ENCODE peak calls at places on chromosomes 1 and 21, in seven cellular contexts. I is psoas muscle; D is effector memory CD4-positive, alpha-beta T cell; S is left lung; V is CD8-positive, alpha-beta T cell; X is neuronal stem cell; O is mammary epithelial cell. Y is an unnamed sample. For H3K36me3 and H3K9me3, the result is how much of the 10 kb centered on the place peaks cover.

GRCh38 chr1:156430305-156430704 is 61.3 kb downstream of the RHBG start:
- DNase-seq in D (no peak), X (no peak), V (no peak), I (no peak), S (no peak), O (no peak), Y (no peak)

GRCh38 chr1:84550826-84551225 is 23.4 kb downstream of the CTBS start:
- DNase-seq in D (no peak), V (no peak), I (no peak), O (no peak), X (no peak), S (no peak), Y (no peak)

GRCh38 chr1:34918609-34919561 is 10.6 kb downstream of the DLGAP3 start:
- DNase-seq in S (no peak), X (no peak), D (no peak), I (peak), V (no peak), O (no peak), Y (no peak)

GRCh38 chr1:242523968-242524570 is 428 bp downstream of the PLD5 start:
- DNase-seq in S (peak), V (no peak), I (no peak), D (no peak), O (peak), X (peak), Y (peak)

GRCh38 chr21:43361127-43361492 is 65.8 kb downstream of the SIK1 start:
- DNase-seq in V (no peak), O (peak), X (no peak), D (no peak), I (peak), S (no peak), Y (peak)

GRCh38 chr1:226893936-226894335 is 23.5 kb downstream of the PSEN2 start:
- DNase-seq in S (no peak), I (no peak), O (no peak), V (no peak), D (no peak), X (no peak), Y (no peak)

GRCh38 chr1:214028999-214029406 is 41.2 kb downstream of the PROX1 start:
- DNase-seq in V (no peak), X (no peak), I (no peak), O (no peak), D (no peak), S (no peak), Y (no peak)

GRCh38 chr1:63645301-63645700 is 52.1 kb downstream of the PGM1 start:
- DNase-seq in I (no peak), O (no peak), X (no peak), V (no peak), S (no peak), D (no peak), Y (no peak)

GRCh38 chr1:8815582-8816285 is 1.7 kb downstream of the RERE start:
- DNase-seq in S (no peak), X (peak), V (no peak), I (no peak), D (no peak), O (peak), Y (no peak)

GRCh38 chr1:44672254-44672955 is 1.9 kb downstream of the TMEM53 start:
- DNase-seq in D (no peak), V (no peak), X (no peak), S (peak), I (no peak), O (peak), Y (peak)

GRCh38 chr1:42735477-42736105 is 4.4 kb downstream of the CLDN19 start:
- DNase-seq in V (no peak), I (no peak), X (no peak), D (no peak), O (peak), S (no peak), Y (no peak)

GRCh38 chr21:41196990-41197389 is 29.0 kb downstream of the BACE2 start:
- DNase-seq in S (no peak), I (no peak), X (no peak), V (no peak), O (peak), D (no peak), Y (no peak)

GRCh38 chr1:99594205-99594604 is 51.7 kb upstream of the PALMD start:
- DNase-seq in X (no peak), V (no peak), S (no peak), O (no peak), D (no peak), I (no peak), Y (no peak)
- H3K27ac ChIP-seq in X (no peak), V (no peak), S (no peak), O (no peak), D (no peak), I (no peak), Y (no peak)

GRCh38 chr1:201142854-201143725 is 11.2 kb downstream of the TMEM9 start:
- DNase-seq in O (no peak), D (no peak), X (no peak), S (no peak), V (no peak), I (no peak), Y (no peak)

GRCh38 chr1:201140941-201141260 is 13.4 kb downstream of the TMEM9 start:
- DNase-seq in X (no peak), I (no peak), V (no peak), O (no peak), S (no peak), D (no peak), Y (no peak)

GRCh38 chr1:201141418-201141817 is 12.9 kb downstream of the TMEM9 start:
- DNase-seq in S (no peak), I (no peak), X (no peak), D (no peak), O (no peak), V (no peak), Y (no peak)

GRCh38 chr1:201143726-201144635 is 10.3 kb downstream of the TMEM9 start:
- DNase-seq in D (no peak), X (no peak), V (no peak), I (no peak), O (no peak), S (no peak), Y (no peak)

GRCh38 chr1:201142011-201142853 is 12.0 kb downstream of the TMEM9 start:
- DNase-seq in O (no peak), V (no peak), D (no peak), S (no peak), I (peak), X (no peak), Y (peak)
- H3K36me3 ChIP-seq in O (under half), V (under half), D (half or more), S (under half), I (under half), X (half or more), Y (under half)

DNA sequence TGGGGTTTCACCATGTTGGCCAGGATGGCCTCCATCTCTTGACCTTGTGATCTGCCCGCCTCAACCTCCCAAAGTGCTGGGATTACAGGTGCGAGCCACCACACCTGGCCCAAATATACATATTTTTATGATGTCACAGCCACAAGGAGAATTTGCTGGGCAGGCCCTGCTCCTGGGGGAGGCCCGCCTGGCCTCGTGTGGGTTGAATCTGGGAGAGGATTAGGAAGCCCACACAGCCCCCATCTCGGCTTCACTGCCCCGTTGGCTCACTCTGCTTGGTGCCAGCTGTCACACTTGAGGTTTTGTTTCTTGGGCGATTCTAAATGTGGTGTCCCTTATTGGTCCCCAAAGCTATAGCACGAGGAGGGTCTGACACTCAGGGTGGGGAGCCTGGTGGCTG is 335.7 kb upstream of the AJAP1 start:
- DNase-seq in V (no peak), X (no peak), S (no peak), I (no peak), D (no peak), O (no peak), Y (no peak)
- H3K9me3 ChIP-seq in V (under half), X (under half), S (under half), I (under half), D (under half), O (under half), Y (under half)

DNA sequence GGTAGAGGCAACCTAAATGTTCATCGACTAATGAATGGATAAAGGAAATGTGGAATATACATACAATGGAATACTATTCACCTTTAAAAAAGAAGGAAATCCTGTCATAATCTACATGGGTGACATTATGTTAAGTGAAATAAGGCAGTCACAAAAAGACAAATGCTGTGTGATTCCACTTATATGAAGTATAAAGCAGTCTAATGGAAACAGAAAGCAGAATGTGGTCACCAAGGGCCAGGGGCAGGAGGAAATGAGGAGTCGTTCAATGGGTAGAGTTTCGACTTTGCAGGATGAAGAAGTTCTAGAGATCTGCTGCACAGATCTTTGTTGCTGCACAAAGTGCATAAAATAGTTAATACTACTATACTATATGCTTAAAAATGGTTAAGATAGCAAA is 7.8 kb downstream of the DIPK1A start:
- DNase-seq in O (no peak), V (peak), S (no peak), X (no peak), D (no peak), I (no peak), Y (no peak)
- H3K27ac ChIP-seq in O (no peak), V (no peak), S (no peak), X (no peak), D (peak), I (peak), Y (no peak)

GRCh38 chr1:924619-925323 is 1.0 kb downstream of the SAMD11 start:
- DNase-seq in D (no peak), O (peak), V (no peak), S (no peak), X (no peak), I (no peak), Y (no peak)
- H3K36me3 ChIP-seq in D (under half), O (under half), V (under half), S (under half), X (under half), I (under half), Y (under half)

DNA sequence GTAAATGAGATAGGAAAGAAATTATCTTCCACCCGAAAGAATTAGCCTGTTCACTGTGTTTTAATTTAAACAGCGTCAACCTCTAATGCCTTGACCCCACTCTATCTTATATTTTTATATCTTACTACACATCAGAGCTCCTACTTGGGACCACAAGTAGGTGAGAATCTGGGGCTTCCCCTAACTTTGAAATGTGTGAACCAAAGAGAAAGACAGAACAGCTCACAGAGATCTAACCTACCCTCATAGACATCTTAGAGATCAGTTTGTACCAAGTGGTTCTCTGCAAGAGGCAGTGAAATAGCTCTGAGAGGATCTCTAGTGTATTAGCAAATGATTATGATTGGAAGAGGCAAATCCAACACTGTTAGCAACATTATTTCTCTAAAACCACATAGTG is 31.0 kb upstream of the IFI16 start:
- DNase-seq in O (no peak), D (no peak), V (no peak), S (no peak), I (no peak), X (no peak), Y (no peak)
- H3K9me3 ChIP-seq in O (under half), D (under half), V (under half), S (under half), I (under half), X (under half), Y (under half)

GRCh38 chr21:16587671-16588379 is 858.0 kb downstream of the USP25 start:
- DNase-seq in I (no peak), O (peak), V (no peak), S (no peak), D (no peak), X (no peak), Y (no peak)
- H3K27ac ChIP-seq in I (peak), O (peak), V (no peak), S (peak), D (no peak), X (no peak), Y (peak)

GRCh38 chr1:114395863-114396262 is 115.1 kb downstream of the TRIM33 start:
- DNase-seq in V (no peak), O (no peak), S (no peak), D (no peak), I (no peak), X (no peak), Y (no peak)
- H3K36me3 ChIP-seq in V (under half), O (under half), S (under half), D (under half), I (under half), X (half or more), Y (under half)

GRCh38 chr1:186978596-186979556 is 150.1 kb downstream of the PLA2G4A start:
- DNase-seq in V (no peak), O (no peak), I (no peak), D (no peak), S (peak), X (no peak), Y (no peak)

GRCh38 chr1:186980400-186980799 is 151.7 kb downstream of the PLA2G4A start:
- DNase-seq in X (no peak), V (no peak), D (no peak), S (no peak), I (no peak), O (no peak), Y (no peak)

GRCh38 chr1:186977266-186977957 is 148.7 kb downstream of the PLA2G4A start:
- DNase-seq in O (peak), D (no peak), I (no peak), V (no peak), X (no peak), S (no peak), Y (no peak)

GRCh38 chr1:186974774-186975181 is 146.0 kb downstream of the PLA2G4A start:
- DNase-seq in V (no peak), X (no peak), D (no peak), S (no peak), I (no peak), O (peak), Y (no peak)

GRCh38 chr1:186976700-186977099 is 148.0 kb downstream of the PLA2G4A start:
- DNase-seq in D (no peak), V (no peak), I (no peak), O (no peak), S (no peak), X (no peak), Y (no peak)
- H3K9me3 ChIP-seq in D (under half), V (under half), I (under half), O (under half), S (under half), X (under half), Y (under half)

DNA sequence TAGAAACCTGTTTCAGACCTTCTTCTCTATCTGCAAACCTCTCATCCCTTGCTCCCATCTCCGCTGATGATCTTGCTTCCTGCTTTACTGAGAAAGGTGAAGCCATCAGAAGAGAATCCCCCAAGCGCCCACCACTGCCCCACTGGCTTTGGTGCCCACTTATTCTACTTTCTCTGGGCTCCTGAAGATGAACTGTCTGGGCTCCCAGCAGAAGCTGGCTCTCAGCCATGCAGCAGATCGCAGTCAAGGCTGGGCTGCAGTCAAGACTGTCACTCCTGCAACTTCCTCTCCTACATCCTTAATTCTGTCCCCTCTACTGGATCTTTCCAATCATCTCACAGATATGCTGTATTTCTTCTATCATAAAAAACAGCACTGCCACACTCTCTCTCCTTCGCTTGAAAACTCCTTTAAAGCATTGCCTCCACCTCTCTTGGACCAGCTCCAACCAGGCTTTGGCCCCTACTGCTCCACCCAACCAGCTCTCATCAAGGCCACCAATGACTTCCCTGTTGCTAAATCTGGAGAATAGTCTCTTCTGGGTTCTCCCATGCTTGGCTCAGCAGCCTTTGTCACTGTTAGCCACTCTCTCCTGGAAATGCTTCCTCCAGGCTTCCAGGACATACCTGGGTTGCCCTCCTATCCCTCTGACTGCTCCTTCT is 25.8 kb downstream of the TRIM62 start:
- DNase-seq in O (no peak), D (no peak), X (no peak), V (no peak), I (no peak), S (no peak), Y (peak)
- H3K27ac ChIP-seq in O (no peak), D (no peak), X (no peak), V (no peak), I (no peak), S (no peak), Y (peak)

Y was measured in heart right ventricle.